ENCODE peak calls at places on chromosomes 12 and 14, in eight cellular contexts. O is cardiac fibroblast, W is OCI-LY7, D is neural crest cell, I is gastrocnemius medialis, P is natural killer cell, A is bronchial epithelial cell, B is osteocyte. S is an unnamed sample.

GRCh38 chr12:132153501-132154340 is 9.5 kb downstream of the NOC4L start:
- DNase-seq in O (peak), W (peak), D (peak), I (no peak), P (peak), A (peak), B (no peak), S (peak)

GRCh38 chr12:109760930-109761630 is 47.5 kb downstream of the FAM222A start:
- DNase-seq in O (no peak), W (no peak), D (no peak), I (no peak), P (peak), A (no peak), B (no peak), S (no peak)

GRCh38 chr14:74634964-74635363 is 22.9 kb upstream of the LTBP2 start:
- DNase-seq in O (no peak), W (no peak), D (no peak), I (no peak), P (no peak), A (no peak), B (no peak), S (no peak)

GRCh38 chr14:100532916-100533630 is 54.1 kb downstream of the BEGAIN start:
- DNase-seq in O (peak), W (peak), D (peak), I (peak), P (peak), A (no peak), B (peak), S (peak)

GRCh38 chr12:114369088-114369487 is 36.9 kb downstream of the TBX5 start:
- DNase-seq in O (no peak), W (no peak), D (no peak), I (no peak), P (no peak), A (no peak), B (no peak), S (no peak)

GRCh38 chr14:51147183-51147582 is 52.3 kb upstream of the TRIM9 start:
- DNase-seq in O (peak), W (no peak), D (no peak), I (peak), P (no peak), A (no peak), B (no peak), S (no peak)

GRCh38 chr12:105220929-105221290 is 15.1 kb downstream of the APPL2 start:
- DNase-seq in O (no peak), W (no peak), D (no peak), I (no peak), P (no peak), A (peak), B (no peak), S (no peak)

GRCh38 chr14:101563654-101564443 is 2.6 kb downstream of the DIO3 start:
- DNase-seq in O (no peak), W (no peak), D (no peak), I (no peak), P (no peak), A (no peak), B (no peak), S (no peak)

GRCh38 chr14:63573579-63573978 is 30.4 kb upstream of the PPP2R5E start:
- DNase-seq in O (peak), W (no peak), D (no peak), I (no peak), P (no peak), A (peak), B (no peak), S (no peak)

DNA sequence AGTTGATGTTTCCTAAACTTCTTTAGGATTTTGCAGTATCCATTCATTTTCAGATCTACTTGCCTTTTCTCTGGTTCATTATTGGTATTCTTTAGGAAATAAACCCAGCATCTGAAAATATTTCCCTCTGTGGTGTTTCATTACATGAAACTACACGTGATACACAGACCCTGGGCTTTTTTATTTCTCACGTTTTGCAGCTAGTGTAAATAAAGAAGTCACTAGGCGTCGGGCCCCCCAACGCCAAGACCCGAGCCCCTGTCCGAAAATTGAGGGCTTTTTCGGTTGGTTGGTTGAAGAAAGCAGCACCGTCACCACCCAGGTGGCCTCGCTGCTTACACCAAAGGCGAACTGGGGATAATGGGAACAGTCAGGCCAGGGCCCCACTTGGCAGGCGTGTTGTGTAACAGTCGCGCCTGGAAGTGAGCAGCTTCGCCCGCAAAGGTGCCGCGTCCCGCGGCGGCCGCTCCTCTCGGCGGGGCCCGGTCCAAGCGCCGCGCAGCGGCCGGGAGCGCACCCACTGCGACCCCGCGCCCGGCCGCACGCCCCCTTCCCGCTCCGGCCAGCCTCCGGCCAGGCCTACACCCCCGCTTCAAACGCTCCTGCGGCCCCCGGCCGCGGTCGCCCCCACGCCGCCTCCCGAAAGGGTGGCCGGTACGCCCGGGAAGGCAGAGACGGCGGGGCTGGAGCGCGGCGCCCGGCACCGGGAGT is 1.2 kb downstream of the DUSP16 start:
- DNase-seq in O (peak), W (peak), D (peak), I (peak), P (peak), A (peak), B (peak), S (peak)
- TF ChIP-seq CTCF in O (no peak), W (no peak), D (peak), I (no peak), P (no peak), A (peak), B (no peak), S (no peak)

DNA sequence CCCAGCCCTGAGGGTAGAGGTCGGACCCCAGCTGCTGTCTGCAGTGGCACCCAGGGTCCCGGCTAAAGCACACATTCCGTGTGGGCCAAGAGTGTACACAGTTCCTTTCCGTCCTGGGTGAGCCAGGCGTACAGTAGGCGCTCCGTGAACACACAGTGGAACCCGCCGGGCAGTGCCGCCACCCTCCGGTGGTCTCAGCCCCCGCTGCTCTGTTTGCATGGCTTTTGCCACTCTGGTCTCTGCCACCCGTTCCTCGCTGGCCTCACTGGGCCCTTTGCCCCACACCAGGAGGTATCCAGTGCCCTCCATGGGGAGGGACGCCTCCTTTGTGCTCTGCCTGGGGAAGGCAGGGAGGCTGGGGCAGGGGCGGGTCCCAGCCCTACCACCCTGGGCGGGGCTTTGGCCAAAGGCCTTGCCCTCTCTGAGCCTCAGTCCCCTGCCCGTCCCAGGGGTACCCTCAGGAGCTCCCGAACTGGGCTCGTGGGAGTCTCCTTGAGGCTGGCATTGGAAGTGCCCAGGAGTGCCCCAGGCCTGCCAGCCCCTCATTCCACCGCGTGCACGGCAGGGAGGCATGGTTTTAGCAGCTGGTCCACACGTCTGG is 13.0 kb downstream of the TRMT61A start:
- DNase-seq in O (no peak), W (no peak), D (no peak), I (no peak), P (no peak), A (no peak), B (no peak), S (no peak)
- TF ChIP-seq CTCF in O (no peak), W (no peak), D (no peak), I (no peak), P (no peak), A (peak), B (no peak), S (no peak)

DNA sequence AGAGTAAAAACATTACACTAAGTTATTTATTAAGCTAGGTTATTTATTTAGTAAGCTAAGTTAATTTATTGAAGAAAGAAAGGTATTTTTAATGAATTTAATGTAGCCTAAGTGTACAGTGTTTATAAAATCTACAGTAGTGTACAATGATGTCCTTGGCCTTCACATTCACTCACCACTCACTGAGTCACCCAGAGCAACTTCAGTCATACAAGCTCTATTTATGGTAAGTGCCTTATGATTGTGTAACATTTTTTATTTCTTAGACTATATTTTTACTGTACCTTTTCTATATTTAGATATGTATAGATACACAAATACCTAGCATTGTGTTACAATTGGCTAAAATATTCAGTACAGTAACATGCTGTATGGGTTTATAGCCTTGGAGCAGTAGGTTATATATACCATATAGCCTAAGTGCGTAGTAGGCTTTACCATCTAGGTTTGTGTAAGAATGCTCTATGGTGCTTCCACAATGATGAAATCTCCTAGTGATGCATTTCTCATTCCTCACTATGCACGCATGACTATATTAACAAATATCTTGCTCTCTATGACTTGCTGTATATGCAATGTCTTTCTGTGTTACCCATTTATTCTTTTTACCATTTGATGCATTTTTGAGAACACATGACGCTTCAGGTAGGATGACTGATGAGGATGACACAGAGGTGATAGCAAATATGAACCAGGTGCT is 309.6 kb upstream of the ATXN7L3B start:
- DNase-seq in O (no peak), W (no peak), D (no peak), I (no peak), P (no peak), A (peak), B (no peak), S (no peak)
- TF ChIP-seq CTCF in O (no peak), W (no peak), D (no peak), I (no peak), P (no peak), A (no peak), B (no peak), S (no peak)

DNA sequence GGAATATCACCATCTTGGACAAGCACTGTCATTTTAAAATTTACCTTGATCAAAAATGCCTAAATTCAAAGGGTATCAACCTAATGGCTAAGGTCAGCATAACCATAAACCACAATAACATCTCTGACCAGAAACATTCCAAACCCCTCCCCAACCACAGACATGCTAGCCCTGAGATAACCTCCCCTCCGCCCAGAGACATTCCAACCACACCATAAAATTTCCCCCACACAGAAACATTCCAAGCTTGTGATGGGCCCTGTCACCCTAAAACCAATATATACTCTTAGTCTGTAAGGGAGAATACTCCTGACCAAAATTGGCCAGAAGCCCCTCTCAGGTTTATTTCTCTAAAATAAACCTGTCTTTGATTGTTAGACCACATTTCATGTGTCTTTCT is 17.7 kb downstream of the EPYC start:
- DNase-seq in O (peak), W (no peak), D (no peak), I (no peak), P (no peak), A (no peak), B (no peak), S (no peak)
- TF ChIP-seq CTCF in O (no peak), W (no peak), D (no peak), I (no peak), P (no peak), A (no peak), B (no peak), S (no peak)

GRCh38 chr12:55745361-55746146 is 2.6 kb downstream of the GDF11 start:
- DNase-seq in O (peak), W (peak), D (peak), I (no peak), P (no peak), A (no peak), B (no peak), S (peak)
- TF ChIP-seq CTCF in O (no peak), W (no peak), D (no peak), I (no peak), P (no peak), A (no peak), B (no peak), S (no peak)